ENCODE peak calls at places on chromosomes 2 and 18, in seven cellular contexts. S, V, R, J, Q, H and G are unnamed samples.

GRCh38 chr2:57296795-57297517 is 749.6 kb upstream of the VRK2 start:
- DNase-seq in J (peak), S (no peak), V (no peak), R (no peak), Q (no peak), H (no peak), G (no peak)

GRCh38 chr18:7221424-7222155 is 9.3 kb upstream of the LRRC30 start:
- DNase-seq in R (peak), Q (peak), S (peak), H (peak), V (peak), J (peak), G (peak)

GRCh38 chr2:19895535-19895934 is 6.2 kb downstream of the TTC32 start:
- DNase-seq in Q (peak), H (no peak), S (no peak), J (peak), V (no peak), R (no peak), G (no peak)

GRCh38 chr2:205796914-205797313 is 114.6 kb downstream of the NRP2 start:
- DNase-seq in R (no peak), H (no peak), J (no peak), Q (no peak), V (no peak), S (no peak), G (no peak)

GRCh38 chr18:26470011-26470637 is 78.2 kb downstream of the KCTD1 start:
- DNase-seq in R (peak), V (peak), H (peak), S (peak), Q (no peak), J (no peak), G (no peak)

GRCh38 chr2:180124273-180124881 is 117.3 kb upstream of the CWC22 start:
- DNase-seq in S (no peak), R (peak), Q (peak), J (peak), V (peak), H (peak), G (no peak)

GRCh38 chr2:26435106-26435505 is 33.4 kb downstream of the DRC1 start:
- DNase-seq in V (no peak), S (no peak), H (no peak), Q (no peak), R (no peak), J (no peak), G (no peak)

GRCh38 chr18:30945769-30946168 is 96.8 kb downstream of the DSC3 start:
- DNase-seq in S (no peak), Q (no peak), R (no peak), J (no peak), H (no peak), V (no peak), G (no peak)

GRCh38 chr2:71469403-71470398 is 16.3 kb downstream of the DYSF start:
- DNase-seq in S (no peak), Q (no peak), H (no peak), V (no peak), R (no peak), J (no peak), G (no peak)

GRCh38 chr2:204539010-204539385 is 6.3 kb upstream of the PARD3B start:
- DNase-seq in V (no peak), Q (no peak), H (no peak), J (no peak), R (no peak), S (no peak), G (no peak)

GRCh38 chr2:36339819-36340218 is 15.8 kb upstream of the CRIM1 start:
- DNase-seq in S (no peak), J (peak), R (no peak), H (no peak), V (no peak), Q (no peak), G (no peak)

GRCh38 chr18:79317718-79318117 is 78.0 kb upstream of the NFATC1 start:
- DNase-seq in Q (no peak), S (no peak), R (no peak), V (no peak), J (no peak), H (no peak), G (no peak)

GRCh38 chr2:240192661-240193060 is 52.2 kb upstream of the OTOS start:
- DNase-seq in V (no peak), Q (no peak), S (no peak), R (no peak), H (no peak), J (no peak), G (no peak)

GRCh38 chr2:58913082-58913726 is 672.1 kb upstream of the FANCL start:
- DNase-seq in V (no peak), S (no peak), H (no peak), Q (no peak), R (no peak), J (no peak), G (no peak)

GRCh38 chr2:97870396-97870843 is 125.3 kb downstream of the TMEM131 start:
- DNase-seq in R (peak), Q (peak), S (peak), V (peak), J (peak), H (no peak), G (no peak)

GRCh38 chr2:88658890-88659881 is 31.9 kb upstream of the EIF2AK3 start:
- DNase-seq in H (no peak), Q (no peak), R (no peak), S (peak), V (peak), J (peak), G (no peak)

GRCh38 chr2:96541753-96542152 is 5.2 kb downstream of the ARID5A start:
- DNase-seq in H (no peak), Q (no peak), J (no peak), S (no peak), V (no peak), R (no peak), G (no peak)

GRCh38 chr2:227443889-227444568 is 27.9 kb upstream of the AGFG1 start:
- DNase-seq in Q (no peak), V (no peak), S (no peak), R (peak), H (no peak), J (no peak), G (no peak)

GRCh38 chr2:26464390-26465265 is 13.3 kb downstream of the OTOF start:
- DNase-seq in J (no peak), H (no peak), S (no peak), R (no peak), V (no peak), Q (no peak), G (no peak)

GRCh38 chr2:10325278-10326145 is 22.8 kb downstream of the HPCAL1 start:
- DNase-seq in J (no peak), V (no peak), S (no peak), Q (no peak), R (no peak), H (no peak), G (no peak)